ENCODE peak calls at places on chromosomes 13 and 19, in five cellular contexts. I is EL; M is CD4-positive, alpha-beta T cell; Y is hippocampal formation; P is ovary. C is an unnamed sample.

GRCh38 chr13:65959305-65959704 is 1270.8 kb downstream of the PCDH9 start:
- DNase-seq in I (peak; percentile 86), M (no peak), Y (no peak), P (no peak), C (peak; percentile 40)

GRCh38 chr19:29528350-29528945 is 2.7 kb downstream of the VSTM2B start:
- DNase-seq in I (peak; percentile 60), M (no peak), Y (peak; percentile 71), P (peak; percentile 15), C (peak; percentile 74)

GRCh38 chr19:41893899-41894298 is 10.9 kb downstream of the ARHGEF1 start:
- DNase-seq in I (no peak), M (no peak), Y (no peak), P (no peak), C (peak; percentile 44)

GRCh38 chr13:43783820-43784219 is 3.0 kb downstream of the ENOX1 start:
- DNase-seq in I (peak; percentile 26), M (no peak), Y (peak; percentile 55), P (no peak), C (peak; percentile 45)

GRCh38 chr13:39959497-39959896 is 304.0 kb downstream of the COG6 start:
- DNase-seq in I (no peak), M (no peak), Y (no peak), P (no peak), C (peak; percentile 78)

GRCh38 chr13:87677334-87678234 is 6.4 kb downstream of the SLITRK5 start:
- DNase-seq in I (no peak), M (no peak), Y (no peak), P (no peak), C (no peak)

GRCh38 chr19:35093430-35093829 is 22.2 kb upstream of the FXYD3 start:
- DNase-seq in I (no peak), M (no peak), Y (no peak), P (no peak), C (no peak)

GRCh38 chr13:73943137-73943964 is 190.9 kb downstream of the KLF12 start:
- DNase-seq in I (no peak), M (no peak), Y (no peak), P (no peak), C (no peak)

GRCh38 chr13:105016266-105016665 is 1519.2 kb downstream of the EFNB2 start:
- DNase-seq in I (no peak), M (no peak), Y (no peak), P (no peak), C (no peak)

GRCh38 chr13:49340161-49340560 is 92.4 kb downstream of the CDADC1 start:
- DNase-seq in I (no peak), M (no peak), Y (no peak), P (no peak), C (no peak)

GRCh38 chr19:48735031-48735615 is 5.3 kb downstream of the RASIP1 start:
- DNase-seq in I (peak; percentile 61), M (no peak), Y (no peak), P (no peak), C (peak; percentile 58)

GRCh38 chr13:79547211-79547610 is 66.3 kb downstream of the NDFIP2 start:
- DNase-seq in I (no peak), M (no peak), Y (no peak), P (no peak), C (no peak)

GRCh38 chr19:55528030-55528801 is 8.7 kb downstream of the SBK2 start:
- DNase-seq in I (no peak), M (no peak), Y (no peak), P (no peak), C (peak; percentile 22)

GRCh38 chr13:76764429-76764828 is 121.8 kb downstream of the KCTD12 start:
- DNase-seq in I (no peak), M (no peak), Y (no peak), P (no peak), C (peak; percentile 54)

C was measured in iris pigment epithelial cell.